ENCODE peak calls at places on chromosomes 2 and 18, in four cellular contexts. W is progenitor cell of endocrine pancreas, F is H9, I is lower lobe of right lung. Z is an unnamed sample.

GRCh38 chr18:9787716-9788115 is 79.6 kb downstream of the RAB31 start:
- DNase-seq in W (no peak), F (no peak), I (no peak), Z (no peak)

GRCh38 chr2:213288913-213289700 is 4.8 kb downstream of the SPAG16 start:
- DNase-seq in I (no peak), F (no peak), W (no peak), Z (no peak)

GRCh38 chr2:158745866-158746382 is 49.2 kb upstream of the DAPL1 start:
- DNase-seq in F (no peak), W (no peak), I (no peak), Z (no peak)

GRCh38 chr2:223260681-223261080 is 208.7 kb downstream of the KCNE4 start:
- DNase-seq in W (no peak), F (no peak), I (no peak), Z (no peak)

GRCh38 chr2:33033524-33034150 is 86.9 kb downstream of the LTBP1 start:
- DNase-seq in W (no peak), I (no peak), F (no peak), Z (no peak)

GRCh38 chr2:191188550-191189093 is 37.8 kb upstream of the STAT4 start:
- DNase-seq in I (no peak), W (no peak), F (no peak), Z (no peak)

GRCh38 chr18:24976502-24976901 is 375.5 kb downstream of the ZNF521 start:
- DNase-seq in W (no peak), I (no peak), F (no peak), Z (no peak)

GRCh38 chr2:181106229-181106628 is 125.8 kb downstream of the UBE2E3 start:
- DNase-seq in W (no peak), I (no peak), F (no peak), Z (no peak)

GRCh38 chr2:55519908-55520885 is 679 bp downstream of the CFAP36 start:
- DNase-seq in F (no peak), I (no peak), W (peak), Z (no peak)

GRCh38 chr2:28224648-28225471 is 167.8 kb upstream of the FOSL2 start:
- DNase-seq in W (no peak), I (no peak), F (no peak), Z (no peak)

GRCh38 chr2:98608962-98609604 is 694 bp downstream of the UNC50 start:
- DNase-seq in F (no peak), I (no peak), W (no peak), Z (peak)

GRCh38 chr2:46298272-46298521 is 990 bp downstream of the EPAS1 start:
- DNase-seq in F (no peak), I (no peak), W (no peak), Z (no peak)

GRCh38 chr2:228599297-228599696 is 417.8 kb upstream of the SPHKAP start:
- DNase-seq in I (no peak), W (no peak), F (no peak), Z (no peak)

GRCh38 chr2:48529676-48530032 is 300 bp upstream of the STON1 start:
- DNase-seq in I (no peak), W (no peak), F (no peak), Z (peak)

GRCh38 chr2:128606837-128607236 is 288.2 kb upstream of the HS6ST1 start:
- DNase-seq in W (no peak), I (peak), F (peak), Z (peak)

GRCh38 chr2:110875384-110875725 is 143.0 kb downstream of the ACOXL start:
- DNase-seq in F (no peak), I (no peak), W (no peak), Z (no peak)

GRCh38 chr2:189149981-189150380 is 29.6 kb downstream of the COL5A2 start:
- DNase-seq in I (no peak), F (no peak), W (no peak), Z (no peak)

GRCh38 chr18:74506405-74507119 is 10.4 kb downstream of the CNDP2 start:
- DNase-seq in W (no peak), I (no peak), F (peak), Z (no peak)

GRCh38 chr2:96860065-96861029 is 2.5 kb upstream of the ANKRD39 start:
- DNase-seq in I (no peak), W (no peak), F (peak), Z (no peak)

GRCh38 chr2:30041884-30042283 is 104.9 kb upstream of the YPEL5 start:
- DNase-seq in F (no peak), I (no peak), W (no peak), Z (no peak)

GRCh38 chr2:196096982-196097745 is 28.5 kb upstream of the DNAH7 start:
- DNase-seq in W (no peak), I (no peak), F (peak), Z (no peak)

GRCh38 chr2:42957109-42958035 is 165.0 kb upstream of the HAAO start:
- DNase-seq in I (no peak), W (no peak), F (no peak), Z (no peak)

GRCh38 chr2:25079050-25079635 is 37.3 kb downstream of the EFR3B start:
- DNase-seq in I (no peak), W (no peak), F (no peak), Z (no peak)

GRCh38 chr2:241742320-241742939 is 8.0 kb downstream of the D2HGDH start:
- DNase-seq in I (no peak), F (no peak), W (no peak), Z (no peak)

GRCh38 chr2:162989507-162989906 is 150.9 kb upstream of the KCNH7 start:
- DNase-seq in F (no peak), I (no peak), W (no peak), Z (no peak)

DNA sequence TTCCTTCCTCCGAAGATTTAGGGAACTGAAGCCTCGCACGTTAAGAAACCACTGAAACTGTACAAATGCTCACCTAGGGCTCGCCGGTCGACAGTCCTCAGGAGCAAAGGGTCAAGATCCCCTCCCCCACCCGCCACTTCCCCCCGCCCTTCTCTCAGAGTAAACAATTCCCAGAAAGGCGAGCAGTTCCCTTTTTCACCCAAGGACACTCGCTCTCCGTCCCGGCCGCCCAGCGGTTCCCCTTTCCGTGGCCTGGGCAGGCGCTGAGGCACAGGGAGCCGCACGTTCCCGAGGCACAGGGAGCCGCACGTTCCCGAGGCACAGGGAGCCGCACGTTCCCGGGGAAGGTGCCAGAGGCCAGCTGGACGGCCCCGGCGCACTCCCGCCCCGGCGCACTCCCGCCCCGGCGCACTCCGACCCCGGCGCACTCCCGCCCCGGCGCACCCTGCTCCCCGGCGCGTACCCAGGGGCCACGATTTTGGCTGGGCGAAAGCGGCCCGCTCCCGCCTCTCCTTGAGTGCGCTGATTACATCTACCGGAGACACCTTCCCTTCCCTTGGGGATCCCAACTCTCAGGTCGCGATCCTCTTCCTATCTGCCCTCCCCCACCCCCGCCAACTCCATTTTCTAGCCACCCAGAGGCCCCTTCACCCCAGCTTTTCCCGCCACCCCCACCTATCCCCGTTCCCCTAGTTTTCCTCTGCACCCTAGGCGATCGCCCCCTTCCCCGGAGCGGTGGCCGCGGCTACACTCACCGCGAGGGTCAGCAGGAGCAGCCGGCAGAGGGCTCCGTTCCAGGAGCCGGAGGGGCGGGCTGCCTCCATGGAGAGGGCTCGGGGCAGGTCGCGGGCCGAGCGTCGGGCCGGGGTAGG is 837 bp downstream of the DSC2 start:
- DNase-seq in I (peak), W (peak), F (peak), Z (peak)
- TF ChIP-seq CTCF in I (no peak), W (peak), F (peak), Z (no peak)

GRCh38 chr18:68024716-68025115 is 508.2 kb upstream of the DSEL start:
- DNase-seq in I (no peak), W (no peak), F (no peak), Z (no peak)
- TF ChIP-seq CTCF in I (no peak), W (no peak), F (no peak), Z (no peak)

GRCh38 chr2:216664593-216665034 is 30.7 kb downstream of the IGFBP5 start:
- DNase-seq in F (no peak), W (no peak), I (no peak), Z (no peak)
- TF ChIP-seq CTCF in F (peak), W (no peak), I (no peak), Z (no peak)

GRCh38 chr2:104444392-104444791 is 409.5 kb upstream of the POU3F3 start:
- DNase-seq in I (no peak), W (no peak), F (no peak), Z (no peak)

GRCh38 chr2:104447831-104448434 is 406.0 kb upstream of the POU3F3 start:
- DNase-seq in W (no peak), F (no peak), I (no peak), Z (no peak)

GRCh38 chr2:104438481-104438880 is 415.4 kb upstream of the POU3F3 start:
- DNase-seq in I (no peak), W (no peak), F (no peak), Z (no peak)

GRCh38 chr2:104444840-104445239 is 409.1 kb upstream of the POU3F3 start:
- DNase-seq in I (no peak), F (no peak), W (no peak), Z (no peak)

DNA sequence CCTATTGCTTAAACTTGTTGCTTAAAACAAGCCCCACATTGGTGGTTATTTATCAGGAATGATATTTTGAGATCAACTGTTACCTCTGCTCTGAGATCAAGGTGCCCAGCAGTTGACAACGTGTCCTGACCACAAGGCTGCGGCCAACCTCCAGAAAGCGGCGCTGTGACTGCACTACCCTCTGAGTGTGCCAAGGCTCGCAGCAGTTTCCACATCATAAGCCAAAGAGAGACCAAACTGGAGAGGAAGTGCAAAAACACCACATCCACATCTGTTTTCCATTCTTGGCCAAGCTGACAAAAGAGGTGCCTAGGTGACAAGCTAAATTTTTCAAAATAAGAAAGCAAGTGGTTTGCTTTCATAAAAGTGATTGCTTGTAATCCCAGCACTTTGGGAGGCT is 410.8 kb upstream of the POU3F3 start:
- DNase-seq in W (no peak), F (no peak), I (no peak), Z (no peak)
- TF ChIP-seq CTCF in W (no peak), F (no peak), I (no peak), Z (no peak)

Z was measured in mesothelial cell of epicardium.